ENCODE peak calls at places on chromosomes 6 and 20, in nine cellular contexts. H, W, N, K, J, O, B, L and D are unnamed samples.

GRCh38 chr20:53040678-53041674 is 68.8 kb downstream of the TSHZ2 start:
- ATAC-seq in H (no peak), W (peak), N (peak), K (peak), J (peak), O (no peak), B (no peak), L (no peak), D (peak)

GRCh38 chr6:113894712-113895674 is 37.8 kb downstream of the MARCKS start:
- ATAC-seq in H (no peak), W (no peak), N (no peak), K (no peak), J (no peak), O (no peak), B (no peak), L (no peak), D (no peak)

GRCh38 chr6:48928937-48929336 is 534.1 kb downstream of the MMUT start:
- ATAC-seq in H (no peak), W (no peak), N (no peak), K (no peak), J (no peak), O (no peak), B (no peak), L (no peak), D (no peak)

GRCh38 chr6:5517781-5518180 is 256.5 kb downstream of the FARS2 start:
- ATAC-seq in H (no peak), W (no peak), N (no peak), K (no peak), J (no peak), O (peak), B (peak), L (peak), D (peak)

GRCh38 chr20:4776079-4776630 is 54.4 kb downstream of the PRND start:
- ATAC-seq in H (no peak), W (no peak), N (no peak), K (no peak), J (no peak), O (no peak), B (no peak), L (no peak), D (no peak)

GRCh38 chr6:72464791-72465691 is 156.8 kb upstream of the KCNQ5 start:
- ATAC-seq in H (peak), W (peak), N (no peak), K (no peak), J (no peak), O (no peak), B (no peak), L (no peak), D (no peak)

GRCh38 chr20:5821627-5822215 is 71.5 kb downstream of the SHLD1 start:
- ATAC-seq in H (no peak), W (peak), N (no peak), K (peak), J (no peak), O (no peak), B (no peak), L (no peak), D (no peak)

GRCh38 chr20:20658123-20658522 is 54.3 kb downstream of the RALGAPA2 start:
- ATAC-seq in H (no peak), W (no peak), N (no peak), K (no peak), J (no peak), O (no peak), B (no peak), L (no peak), D (no peak)

GRCh38 chr6:47111685-47112084 is 69.6 kb upstream of the ADGRF1 start:
- ATAC-seq in H (no peak), W (no peak), N (no peak), K (no peak), J (no peak), O (no peak), B (no peak), L (no peak), D (no peak)

GRCh38 chr6:167831281-167831680 is 4.6 kb downstream of the AFDN start:
- ATAC-seq in H (no peak), W (no peak), N (no peak), K (no peak), J (no peak), O (no peak), B (no peak), L (no peak), D (no peak)

GRCh38 chr6:53056273-53056672 is 8.9 kb upstream of the FBXO9 start:
- ATAC-seq in H (no peak), W (no peak), N (no peak), K (no peak), J (no peak), O (no peak), B (no peak), L (no peak), D (no peak)

GRCh38 chr20:33901132-33901523 is 90.0 kb downstream of the CHMP4B start:
- ATAC-seq in H (no peak), W (no peak), N (no peak), K (no peak), J (no peak), O (no peak), B (no peak), L (no peak), D (no peak)

GRCh38 chr20:56839222-56839621 is 210.1 kb downstream of the TFAP2C start:
- ATAC-seq in H (no peak), W (no peak), N (no peak), K (no peak), J (no peak), O (no peak), B (no peak), L (no peak), D (no peak)

GRCh38 chr20:62031462-62032092 is 34.1 kb downstream of the TAF4 start:
- ATAC-seq in H (no peak), W (no peak), N (no peak), K (no peak), J (no peak), O (no peak), B (no peak), L (peak), D (no peak)

GRCh38 chr20:4873396-4873795 is 127.9 kb downstream of the SLC23A2 start:
- ATAC-seq in H (no peak), W (no peak), N (no peak), K (no peak), J (no peak), O (no peak), B (no peak), L (no peak), D (no peak)

GRCh38 chr6:139778688-139779087 is 404.2 kb upstream of the CITED2 start:
- ATAC-seq in H (no peak), W (peak), N (peak), K (peak), J (peak), O (no peak), B (no peak), L (no peak), D (no peak)

GRCh38 chr6:32816746-32817204 is at the start of gene HLA-DOB:
- ATAC-seq in H (peak), W (peak), N (peak), K (peak), J (peak), O (peak), B (peak), L (peak), D (peak)

GRCh38 chr6:84228198-84228543 is 728 bp upstream of the CEP162 start:
- ATAC-seq in H (no peak), W (no peak), N (no peak), K (no peak), J (no peak), O (no peak), B (no peak), L (no peak), D (no peak)

GRCh38 chr6:54076159-54076789 is 35.0 kb upstream of the MLIP start:
- ATAC-seq in H (no peak), W (no peak), N (no peak), K (no peak), J (no peak), O (no peak), B (no peak), L (no peak), D (no peak)

GRCh38 chr20:37479925-37480691 is 40.9 kb upstream of the NNAT start:
- ATAC-seq in H (no peak), W (no peak), N (no peak), K (no peak), J (no peak), O (no peak), B (no peak), L (no peak), D (no peak)

GRCh38 chr6:7914991-7915789 is 4.6 kb upstream of the TXNDC5 start:
- ATAC-seq in H (no peak), W (no peak), N (no peak), K (peak), J (peak), O (no peak), B (no peak), L (peak), D (peak)

GRCh38 chr6:100461273-100461919 is 3.3 kb downstream of the SIM1 start:
- ATAC-seq in H (no peak), W (no peak), N (no peak), K (no peak), J (no peak), O (no peak), B (no peak), L (no peak), D (no peak)

GRCh38 chr20:63290677-63291472 is 2.1 kb upstream of the COL20A1 start:
- ATAC-seq in H (peak), W (peak), N (no peak), K (peak), J (peak), O (peak), B (peak), L (peak), D (peak)

GRCh38 chr6:136077834-136078576 is 172.1 kb downstream of the MTFR2 start:
- ATAC-seq in H (no peak), W (peak), N (no peak), K (peak), J (no peak), O (no peak), B (no peak), L (no peak), D (no peak)

GRCh38 chr6:28368522-28368921 is 18.8 kb downstream of the ZKSCAN3 start:
- ATAC-seq in H (peak), W (no peak), N (no peak), K (no peak), J (no peak), O (peak), B (no peak), L (peak), D (peak)

GRCh38 chr6:111874030-111874425 is 776 bp upstream of the FYN start:
- ATAC-seq in H (no peak), W (no peak), N (no peak), K (no peak), J (no peak), O (peak), B (no peak), L (no peak), D (no peak)

GRCh38 chr6:157272866-157273755 is 50.2 kb downstream of the TMEM242 start:
- ATAC-seq in H (no peak), W (no peak), N (no peak), K (no peak), J (no peak), O (peak), B (peak), L (no peak), D (no peak)

GRCh38 chr6:169960891-169961611 is 209.6 kb downstream of the ERMARD start:
- ATAC-seq in H (no peak), W (no peak), N (no peak), K (no peak), J (no peak), O (no peak), B (no peak), L (no peak), D (no peak)

GRCh38 chr6:138226011-138226410 is 7.7 kb upstream of the PBOV1 start:
- ATAC-seq in H (no peak), W (no peak), N (no peak), K (no peak), J (no peak), O (no peak), B (no peak), L (no peak), D (no peak)

GRCh38 chr6:135940783-135941182 is 89.3 kb downstream of the PDE7B start:
- ATAC-seq in H (no peak), W (no peak), N (no peak), K (no peak), J (no peak), O (no peak), B (no peak), L (no peak), D (no peak)

GRCh38 chr20:46406986-46407670 is 713 bp upstream of the ELMO2 start:
- ATAC-seq in H (peak), W (peak), N (peak), K (peak), J (peak), O (peak), B (peak), L (peak), D (peak)

GRCh38 chr6:47303383-47303782 is 6.3 kb downstream of the TNFRSF21 start:
- ATAC-seq in H (no peak), W (peak), N (no peak), K (no peak), J (no peak), O (no peak), B (no peak), L (peak), D (peak)

GRCh38 chr6:41185991-41186675 is 14.8 kb downstream of the TREML2 start:
- ATAC-seq in H (no peak), W (no peak), N (no peak), K (peak), J (peak), O (no peak), B (no peak), L (peak), D (peak)

GRCh38 chr6:37038297-37039198 is 33.1 kb downstream of the FGD2 start:
- ATAC-seq in H (peak), W (no peak), N (peak), K (peak), J (peak), O (no peak), B (no peak), L (no peak), D (no peak)

GRCh38 chr6:127933852-127934840 is 33.3 kb upstream of the THEMIS start:
- ATAC-seq in H (peak), W (no peak), N (no peak), K (no peak), J (no peak), O (peak), B (peak), L (no peak), D (no peak)

GRCh38 chr20:20188647-20189046 is 136.3 kb downstream of the CFAP61 start:
- ATAC-seq in H (no peak), W (no peak), N (no peak), K (no peak), J (no peak), O (no peak), B (no peak), L (peak), D (peak)